ENCODE peak calls at places on chromosome 3, in eight cellular contexts. D is stimulated activated naive CD8-positive, alpha-beta T cell treated with anti-CD3 and anti-CD28 coated beads, Interleukin-15, Interleukin-2, amounts not matched to agents 100 U/mL and 50 U/mL, for 24 hours; Y is GM06990; O is GF-D8; F is esophagus squamous epithelium; C is WTC11; A is K562; Z is mucosa of gallbladder. Q is an unnamed sample.

GRCh38 chr3:17840126-17840525 is 97.7 kb upstream of the TBC1D5 start:
- DNase-seq in F (no peak), Y (no peak), A (no peak), C (no peak), Z (no peak), O (no peak), D (no peak), Q (no peak)

GRCh38 chr3:102106421-102107097 is 257.2 kb downstream of the NFKBIZ start:
- DNase-seq in Y (no peak), D (peak; percentile 28), O (no peak), Z (no peak), C (no peak), F (no peak), A (no peak), Q (no peak)

GRCh38 chr3:53225651-53226050 is 30.2 kb downstream of the TKT start:
- DNase-seq in A (no peak), Y (no peak), Z (no peak), O (no peak), F (no peak), D (no peak), C (no peak), Q (no peak)

GRCh38 chr3:56917740-56918568 is 116.2 kb upstream of the ARHGEF3 start:
- DNase-seq in F (no peak), A (no peak), C (no peak), O (no peak), D (peak; percentile 72), Z (no peak), Y (peak; percentile 86), Q (no peak)

GRCh38 chr3:197083486-197083885 is 53.9 kb upstream of the MELTF start:
- DNase-seq in D (peak; percentile 18), Z (no peak), Y (no peak), C (no peak), O (no peak), F (no peak), A (no peak), Q (no peak)

GRCh38 chr3:50273689-50274065 is 4.7 kb downstream of the SEMA3B start:
- DNase-seq in C (no peak), D (no peak), O (no peak), Z (no peak), Y (no peak), A (no peak), F (no peak), Q (no peak)

GRCh38 chr3:63386568-63386967 is 108.5 kb downstream of the SYNPR start:
- DNase-seq in D (no peak), Y (no peak), O (no peak), F (no peak), A (no peak), Z (no peak), C (peak; percentile 38), Q (no peak)

GRCh38 chr3:30919600-30919999 is 25.1 kb upstream of the GADL1 start:
- DNase-seq in A (no peak), Y (no peak), Z (no peak), O (no peak), D (no peak), F (no peak), C (no peak), Q (no peak)

GRCh38 chr3:122859021-122859805 is 64.3 kb downstream of the SLC49A4 start:
- DNase-seq in Y (no peak), D (no peak), A (no peak), O (no peak), F (no peak), Z (no peak), C (no peak), Q (no peak)

GRCh38 chr3:46985588-46985987 is 6.1 kb downstream of the NBEAL2 start:
- DNase-seq in C (no peak), F (no peak), Z (no peak), O (no peak), D (no peak), A (no peak), Y (no peak), Q (no peak)

GRCh38 chr3:134896141-134896540 is 101.1 kb downstream of the EPHB1 start:
- DNase-seq in F (no peak), Y (no peak), A (no peak), Z (no peak), C (no peak), O (no peak), D (no peak), Q (no peak)

GRCh38 chr3:41961061-41961749 is 698 bp downstream of the ULK4 start:
- DNase-seq in A (peak; percentile 52), Z (peak; percentile 24), F (peak; percentile 5), C (peak; percentile 55), Y (peak; percentile 79), O (peak; percentile 35), D (peak; percentile 58), Q (no peak)

GRCh38 chr3:24628523-24629258 is 134.0 kb upstream of the THRB start:
- DNase-seq in D (no peak), A (no peak), Z (no peak), Y (no peak), F (no peak), C (no peak), O (no peak), Q (no peak)

GRCh38 chr3:4670352-4670751 is 177.2 kb downstream of the ITPR1 start:
- DNase-seq in C (peak; percentile 55), Z (no peak), A (peak; percentile 47), D (peak; percentile 7), O (no peak), F (no peak), Y (no peak), Q (no peak)

GRCh38 chr3:190491533-190492054 is 22.3 kb upstream of the IL1RAP start:
- DNase-seq in O (no peak), A (no peak), Z (peak; percentile 24), F (no peak), C (no peak), D (peak; percentile 25), Y (no peak), Q (no peak)

GRCh38 chr3:15331606-15332404 is 581 bp downstream of the SH3BP5 start:
- DNase-seq in A (no peak), C (peak; percentile 23), Y (peak; percentile 54), O (no peak), F (no peak), D (peak; percentile 45), Z (peak; percentile 35), Q (no peak)

GRCh38 chr3:127822836-127823589 is 698 bp upstream of the MGLL start:
- DNase-seq in C (peak; percentile 28), D (peak; percentile 24), A (no peak), O (no peak), Y (peak; percentile 85), Z (peak; percentile 41), F (no peak), Q (no peak)

GRCh38 chr3:133644768-133645167 is 17.0 kb downstream of the TOPBP1 start:
- DNase-seq in C (no peak), D (no peak), F (no peak), Y (no peak), O (no peak), A (no peak), Z (no peak), Q (no peak)

GRCh38 chr3:132161608-132162007 is 126.8 kb upstream of the CPNE4 start:
- DNase-seq in D (no peak), F (no peak), Z (no peak), C (peak; percentile 27), Y (no peak), A (peak; percentile 1), O (no peak), Q (no peak)

GRCh38 chr3:45321607-45322391 is 66.6 kb upstream of the LARS2 start:
- DNase-seq in A (no peak), Y (no peak), F (no peak), D (no peak), C (no peak), Z (no peak), O (no peak), Q (no peak)

GRCh38 chr3:2156244-2156847 is 57.7 kb downstream of the CNTN4 start:
- DNase-seq in Y (peak; percentile 2), F (no peak), O (no peak), C (peak; percentile 10), D (peak; percentile 5), A (peak; percentile 47), Z (no peak), Q (no peak)

GRCh38 chr3:156382458-156383346 is 172.2 kb downstream of the SSR3 start:
- DNase-seq in Y (no peak), O (no peak), A (peak; percentile 61), F (no peak), Z (peak; percentile 16), D (peak; percentile 31), C (peak; percentile 70), Q (no peak)

GRCh38 chr3:156135921-156136655 is 15.7 kb downstream of the KCNAB1 start:
- DNase-seq in C (peak; percentile 32), A (peak; percentile 9), F (no peak), O (no peak), Y (no peak), Z (no peak), D (peak; percentile 9), Q (no peak)

GRCh38 chr3:41888368-41889076 is 73.4 kb downstream of the ULK4 start:
- DNase-seq in Z (no peak), D (no peak), A (no peak), Y (no peak), C (no peak), F (no peak), O (no peak), Q (no peak)

GRCh38 chr3:188594137-188594536 is 440.2 kb downstream of the LPP start:
- DNase-seq in Z (no peak), F (no peak), O (no peak), D (no peak), Y (no peak), A (no peak), C (no peak), Q (no peak)

GRCh38 chr3:179146911-179147570 is 1.1 kb upstream of the PIK3CA start:
- DNase-seq in O (peak; percentile 41), F (no peak), A (peak; percentile 79), Z (peak; percentile 35), C (no peak), D (no peak), Y (peak; percentile 63), Q (no peak)